ENCODE peak calls at places on chromosome 6, in four cellular contexts. One of them, this sample, is unnamed.

GRCh38 chr6:32166411-32167061 is 2.1 kb downstream of the EGFL8 start:
- DNase-seq in WTC11: peak
- DNase-seq in HepG2: no peak
- DNase-seq in K562: peak
- DNase-seq in this sample: no peak

GRCh38 chr6:131510094-131510493 is 62.9 kb upstream of the ARG1 start:
- DNase-seq in WTC11: peak
- DNase-seq in HepG2: no peak
- DNase-seq in K562: no peak
- DNase-seq in this sample: peak

GRCh38 chr6:126618639-126619331 is 278.9 kb downstream of the CENPW start:
- DNase-seq in WTC11: no peak
- DNase-seq in HepG2: no peak
- DNase-seq in K562: no peak
- DNase-seq in this sample: no peak

GRCh38 chr6:152267967-152268845 is 369.0 kb downstream of the SYNE1 start:
- DNase-seq in WTC11: no peak
- DNase-seq in HepG2: peak
- DNase-seq in K562: peak
- DNase-seq in this sample: no peak

GRCh38 chr6:13710552-13711383 is 867 bp downstream of the RANBP9 start:
- DNase-seq in WTC11: peak
- DNase-seq in HepG2: peak
- DNase-seq in K562: peak
- DNase-seq in this sample: no peak

GRCh38 chr6:23498013-23498412 is 628.0 kb upstream of the NRSN1 start:
- DNase-seq in WTC11: no peak
- DNase-seq in HepG2: no peak
- DNase-seq in K562: no peak
- DNase-seq in this sample: no peak

GRCh38 chr6:24520929-24521546 is 26.3 kb downstream of the ALDH5A1 start:
- DNase-seq in WTC11: peak
- DNase-seq in HepG2: peak
- DNase-seq in K562: peak
- DNase-seq in this sample: no peak

GRCh38 chr6:27866370-27867050 is 45.7 kb downstream of the OR2B2 start:
- DNase-seq in WTC11: no peak
- DNase-seq in HepG2: peak
- DNase-seq in K562: no peak
- DNase-seq in this sample: peak

GRCh38 chr6:20172842-20173456 is 39.3 kb downstream of the MBOAT1 start:
- DNase-seq in WTC11: no peak
- DNase-seq in HepG2: no peak
- DNase-seq in K562: no peak
- DNase-seq in this sample: no peak

GRCh38 chr6:3566812-3567211 is 110.0 kb upstream of the SLC22A23 start:
- DNase-seq in WTC11: no peak
- DNase-seq in HepG2: no peak
- DNase-seq in K562: no peak
- DNase-seq in this sample: no peak

GRCh38 chr6:164640946-164641345 is 668.5 kb downstream of the C6orf118 start:
- DNase-seq in WTC11: no peak
- DNase-seq in HepG2: no peak
- DNase-seq in K562: no peak
- DNase-seq in this sample: no peak

GRCh38 chr6:37525460-37526357 is 26.0 kb upstream of the CCDC167 start:
- DNase-seq in WTC11: peak
- DNase-seq in HepG2: no peak
- DNase-seq in K562: peak
- DNase-seq in this sample: no peak
- TF ChIP-seq ETV6 in WTC11: no peak
- TF ChIP-seq ETV6 in HepG2: no peak
- TF ChIP-seq ETV6 in K562: no peak
- TF ChIP-seq ETV6 in this sample: no peak

GRCh38 chr6:169319561-169319960 is 65.9 kb upstream of the THBS2 start:
- DNase-seq in WTC11: no peak
- DNase-seq in HepG2: no peak
- DNase-seq in K562: no peak
- DNase-seq in this sample: no peak
- TF ChIP-seq ETV6 in WTC11: no peak
- TF ChIP-seq ETV6 in HepG2: no peak
- TF ChIP-seq ETV6 in K562: no peak
- TF ChIP-seq ETV6 in this sample: no peak

DNA sequence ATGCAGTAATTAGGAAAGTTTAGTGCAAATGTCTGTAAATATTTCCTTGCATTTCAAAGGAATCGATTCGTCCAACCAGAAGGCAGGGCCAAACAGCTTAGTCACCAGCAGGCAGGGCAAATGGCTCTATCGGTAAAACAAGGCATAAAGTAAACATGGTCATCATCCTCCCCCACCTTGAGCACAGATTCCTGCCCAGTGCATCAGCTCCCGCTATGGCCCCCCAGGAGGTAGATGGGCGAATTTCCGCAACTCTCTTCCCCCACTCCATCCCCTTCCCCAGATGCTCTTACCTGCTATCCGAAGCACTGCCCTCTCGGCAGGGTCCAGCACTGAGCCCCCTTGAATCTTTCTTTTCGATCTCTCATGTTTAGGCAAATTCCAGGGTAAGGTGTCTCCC is 103.8 kb upstream of the BEND6 start:
- DNase-seq in WTC11: peak
- DNase-seq in HepG2: no peak
- DNase-seq in K562: no peak
- DNase-seq in this sample: no peak
- TF ChIP-seq ETV6 in WTC11: peak
- TF ChIP-seq ETV6 in HepG2: no peak
- TF ChIP-seq ETV6 in K562: no peak
- TF ChIP-seq ETV6 in this sample: no peak

GRCh38 chr6:8029243-8029870 is 34.8 kb downstream of the BLOC1S5 start:
- DNase-seq in WTC11: no peak
- DNase-seq in HepG2: no peak
- DNase-seq in K562: no peak
- DNase-seq in this sample: no peak
- TF ChIP-seq ETV6 in WTC11: no peak
- TF ChIP-seq ETV6 in HepG2: no peak
- TF ChIP-seq ETV6 in K562: no peak
- TF ChIP-seq ETV6 in this sample: no peak

GRCh38 chr6:21885532-21886089 is 292.1 kb downstream of the SOX4 start:
- DNase-seq in WTC11: no peak
- DNase-seq in HepG2: no peak
- DNase-seq in K562: no peak
- DNase-seq in this sample: no peak
- TF ChIP-seq ETV6 in WTC11: no peak
- TF ChIP-seq ETV6 in HepG2: no peak
- TF ChIP-seq ETV6 in K562: no peak
- TF ChIP-seq ETV6 in this sample: no peak

GRCh38 chr6:45922728-45923351 is 92.8 kb downstream of the CLIC5 start:
- DNase-seq in WTC11: peak
- DNase-seq in HepG2: no peak
- DNase-seq in K562: peak
- DNase-seq in this sample: no peak
- TF ChIP-seq ETV6 in WTC11: no peak
- TF ChIP-seq ETV6 in HepG2: no peak
- TF ChIP-seq ETV6 in K562: no peak
- TF ChIP-seq ETV6 in this sample: no peak

GRCh38 chr6:25753079-25753478 is 1.5 kb upstream of the SLC17A4 start:
- DNase-seq in WTC11: no peak
- DNase-seq in HepG2: no peak
- DNase-seq in K562: no peak
- DNase-seq in this sample: no peak

GRCh38 chr6:25749837-25750236 is 4.7 kb upstream of the SLC17A4 start:
- DNase-seq in WTC11: no peak
- DNase-seq in HepG2: no peak
- DNase-seq in K562: no peak
- DNase-seq in this sample: no peak

GRCh38 chr6:25747477-25747876 is 7.1 kb upstream of the SLC17A4 start:
- DNase-seq in WTC11: no peak
- DNase-seq in HepG2: no peak
- DNase-seq in K562: no peak
- DNase-seq in this sample: no peak

GRCh38 chr6:25748049-25748448 is 6.5 kb upstream of the SLC17A4 start:
- DNase-seq in WTC11: no peak
- DNase-seq in HepG2: peak
- DNase-seq in K562: no peak
- DNase-seq in this sample: no peak

GRCh38 chr6:25750911-25751310 is 3.6 kb upstream of the SLC17A4 start:
- DNase-seq in WTC11: no peak
- DNase-seq in HepG2: no peak
- DNase-seq in K562: no peak
- DNase-seq in this sample: no peak
- TF ChIP-seq ETV6 in WTC11: no peak
- TF ChIP-seq ETV6 in HepG2: no peak
- TF ChIP-seq ETV6 in K562: no peak
- TF ChIP-seq ETV6 in this sample: no peak

DNA sequence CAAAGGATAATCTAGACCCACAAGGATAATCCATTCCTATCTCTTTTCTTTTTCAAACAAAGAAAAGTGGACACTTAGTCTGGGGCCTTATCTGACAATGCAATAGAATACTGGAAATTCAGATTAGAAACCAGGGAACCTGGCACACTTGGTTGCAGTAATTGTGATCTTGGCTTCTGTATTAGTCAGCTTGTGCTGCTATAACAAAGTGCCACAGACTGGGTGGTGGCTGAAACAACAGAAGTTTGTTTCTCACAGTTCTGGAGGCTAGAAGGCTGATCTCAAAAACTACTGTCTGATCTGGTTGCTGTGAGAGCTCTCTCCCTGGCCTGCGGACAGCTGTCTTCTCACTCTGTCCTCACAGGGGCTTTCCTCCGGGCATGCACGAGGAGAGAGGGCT is 49.4 kb downstream of the SNRNP48 start:
- DNase-seq in WTC11: no peak
- DNase-seq in HepG2: no peak
- DNase-seq in K562: no peak
- DNase-seq in this sample: no peak
- TF ChIP-seq ETV6 in WTC11: no peak
- TF ChIP-seq ETV6 in HepG2: no peak
- TF ChIP-seq ETV6 in K562: no peak
- TF ChIP-seq ETV6 in this sample: no peak

DNA sequence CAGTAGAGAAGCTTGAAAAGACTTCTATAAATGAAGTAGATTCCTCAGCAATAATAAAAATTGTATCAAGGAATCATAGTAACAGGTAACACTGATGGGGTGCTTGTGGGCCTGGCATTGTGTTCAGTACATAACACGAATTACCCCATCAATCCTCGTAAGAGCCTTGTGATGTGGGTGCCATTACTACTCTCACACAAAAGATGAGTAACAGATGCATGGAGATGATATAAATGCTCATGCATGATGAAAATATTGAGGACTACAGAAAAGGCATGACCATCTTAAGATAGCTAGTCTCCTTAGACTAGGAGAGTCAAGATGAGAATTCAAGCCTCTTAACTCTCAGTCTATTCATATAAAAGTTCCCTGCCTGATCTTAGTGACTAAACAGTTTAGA is 158.1 kb downstream of the KIF6 start:
- DNase-seq in WTC11: no peak
- DNase-seq in HepG2: no peak
- DNase-seq in K562: no peak
- DNase-seq in this sample: no peak
- TF ChIP-seq ETV6 in WTC11: no peak
- TF ChIP-seq ETV6 in HepG2: no peak
- TF ChIP-seq ETV6 in K562: no peak
- TF ChIP-seq ETV6 in this sample: no peak